ENCODE peak calls at places on chromosomes 6 and 20, in four cellular contexts. L is ovary, I is HCT116, S is body of pancreas. P is an unnamed sample. For H3K4me1, the result is how much of the 10 kb centered on the place peaks cover.

GRCh38 chr6:83250235-83250634 is 57.1 kb downstream of the RWDD2A start:
- DNase-seq in L (no peak), I (no peak), S (no peak), P (no peak)

GRCh38 chr6:116881236-116881635 is 4.2 kb downstream of the RFX6 start:
- DNase-seq in L (no peak), I (peak), S (no peak), P (no peak)

GRCh38 chr6:95693108-95693507 is 115.8 kb downstream of the MANEA start:
- DNase-seq in L (no peak), I (no peak), S (no peak), P (no peak)

GRCh38 chr20:15252289-15252688 is 914.9 kb upstream of the FLRT3 start:
- DNase-seq in L (no peak), I (no peak), S (no peak), P (no peak)

GRCh38 chr6:159342146-159342545 is 172.9 kb downstream of the FNDC1 start:
- DNase-seq in L (no peak), I (no peak), S (no peak), P (no peak)

GRCh38 chr20:52056203-52057062 is 135.1 kb downstream of the ZFP64 start:
- DNase-seq in L (no peak), I (peak), S (no peak), P (no peak)

GRCh38 chr6:11772109-11772830 is 6.3 kb downstream of the ADTRP start:
- DNase-seq in L (no peak), I (peak), S (no peak), P (peak)

GRCh38 chr20:23413862-23414422 is 7.3 kb downstream of the NAPB start:
- DNase-seq in L (no peak), I (no peak), S (no peak), P (no peak)

GRCh38 chr6:75791881-75792280 is 42.8 kb downstream of the MYO6 start:
- DNase-seq in L (no peak), I (peak), S (no peak), P (no peak)

GRCh38 chr20:48189177-48189576 is 403.9 kb upstream of the SULF2 start:
- DNase-seq in L (no peak), I (peak), S (no peak), P (no peak)

GRCh38 chr6:33578588-33579011 is 1.5 kb downstream of the BAK1 start:
- DNase-seq in L (no peak), I (no peak), S (no peak), P (no peak)

GRCh38 chr20:19807901-19808300 is 49.8 kb downstream of the RIN2 start:
- DNase-seq in L (no peak), I (no peak), S (no peak), P (no peak)

GRCh38 chr6:80333342-80333741 is 226.9 kb downstream of the BCKDHB start:
- DNase-seq in L (no peak), I (no peak), S (no peak), P (no peak)

GRCh38 chr6:104324305-104324704 is 535.4 kb downstream of the HACE1 start:
- DNase-seq in L (no peak), I (no peak), S (no peak), P (no peak)

GRCh38 chr6:132333639-132334516 is 67.4 kb downstream of the MOXD1 start:
- DNase-seq in L (no peak), I (peak), S (peak), P (peak)

GRCh38 chr6:26536571-26537159 is 1.5 kb upstream of the HMGN4 start:
- DNase-seq in L (peak), I (no peak), S (peak), P (peak)

GRCh38 chr20:38723069-38723981 is 961 bp upstream of the SLC32A1 start:
- DNase-seq in L (no peak), I (no peak), S (no peak), P (no peak)

GRCh38 chr20:4546786-4547185 is 174.9 kb upstream of the PRND start:
- DNase-seq in L (no peak), I (peak), S (no peak), P (no peak)

GRCh38 chr20:60895363-60896079 is 356.5 kb upstream of the CDH4 start:
- DNase-seq in L (no peak), I (no peak), S (no peak), P (no peak)

GRCh38 chr6:143397229-143398222 is 53.0 kb downstream of the ADAT2 start:
- DNase-seq in L (no peak), I (peak), S (peak), P (peak)

GRCh38 chr6:37077459-37078296 is 72.2 kb downstream of the FGD2 start:
- DNase-seq in L (peak), I (no peak), S (peak), P (peak)

GRCh38 chr6:4776967-4777925 is 1.0 kb downstream of the CDYL start:
- DNase-seq in L (no peak), I (no peak), S (peak), P (peak)

GRCh38 chr6:129606664-129607063 is 103.3 kb downstream of the ARHGAP18 start:
- DNase-seq in L (no peak), I (no peak), S (no peak), P (no peak)

GRCh38 chr6:41675992-41676391 is 37.7 kb downstream of the MDFI start:
- DNase-seq in L (no peak), I (no peak), S (no peak), P (no peak)

GRCh38 chr20:59322101-59322500 is 21.7 kb downstream of the EDN3 start:
- DNase-seq in L (no peak), I (no peak), S (no peak), P (no peak)

GRCh38 chr6:25070547-25071366 is 135.0 kb upstream of the RIPOR2 start:
- DNase-seq in L (peak), I (peak), S (peak), P (peak)

GRCh38 chr6:75070244-75070643 is 135.6 kb downstream of the COL12A1 start:
- DNase-seq in L (no peak), I (no peak), S (no peak), P (no peak)

GRCh38 chr6:26205625-26206574 is 118.7 kb downstream of the HFE start:
- DNase-seq in L (no peak), I (peak), S (no peak), P (no peak)

GRCh38 chr6:74603676-74604075 is 602.2 kb downstream of the COL12A1 start:
- DNase-seq in L (no peak), I (no peak), S (no peak), P (no peak)

GRCh38 chr6:16108419-16108818 is 20.5 kb upstream of the MYLIP start:
- DNase-seq in L (no peak), I (no peak), S (no peak), P (no peak)

GRCh38 chr6:89111933-89112332 is 5.9 kb downstream of the SRSF12 start:
- DNase-seq in L (no peak), I (peak), S (no peak), P (no peak)

GRCh38 chr20:38304845-38305447 is 990 bp downstream of the BPI start:
- DNase-seq in L (no peak), I (peak), S (peak), P (no peak)

GRCh38 chr6:40543776-40544175 is 43.4 kb downstream of the LRFN2 start:
- DNase-seq in L (no peak), I (no peak), S (no peak), P (peak)

GRCh38 chr20:11849976-11850670 is 67.6 kb upstream of the BTBD3 start:
- DNase-seq in L (no peak), I (peak), S (peak), P (peak)

GRCh38 chr20:49100934-49101333 is 54.8 kb downstream of the CSE1L start:
- DNase-seq in L (no peak), I (no peak), S (no peak), P (no peak)

GRCh38 chr20:8646026-8646425 is 422.9 kb upstream of the PLCB4 start:
- DNase-seq in L (no peak), I (no peak), S (no peak), P (no peak)

GRCh38 chr20:37901667-37902503 is 1.0 kb upstream of the VSTM2L start:
- DNase-seq in L (peak), I (peak), S (peak), P (peak)

GRCh38 chr20:21398505-21399057 is 1.3 kb upstream of the NKX2-4 start:
- DNase-seq in L (no peak), I (no peak), S (no peak), P (no peak)

GRCh38 chr20:21397341-21398108 is at the start of gene NKX2-4:
- DNase-seq in L (no peak), I (no peak), S (no peak), P (no peak)

GRCh38 chr20:21396921-21397340 is 395 bp downstream of the NKX2-4 start:
- DNase-seq in L (no peak), I (no peak), S (no peak), P (no peak)

GRCh38 chr20:21396045-21396893 is 1.1 kb downstream of the NKX2-4 start:
- DNase-seq in L (no peak), I (no peak), S (peak), P (no peak)

DNA sequence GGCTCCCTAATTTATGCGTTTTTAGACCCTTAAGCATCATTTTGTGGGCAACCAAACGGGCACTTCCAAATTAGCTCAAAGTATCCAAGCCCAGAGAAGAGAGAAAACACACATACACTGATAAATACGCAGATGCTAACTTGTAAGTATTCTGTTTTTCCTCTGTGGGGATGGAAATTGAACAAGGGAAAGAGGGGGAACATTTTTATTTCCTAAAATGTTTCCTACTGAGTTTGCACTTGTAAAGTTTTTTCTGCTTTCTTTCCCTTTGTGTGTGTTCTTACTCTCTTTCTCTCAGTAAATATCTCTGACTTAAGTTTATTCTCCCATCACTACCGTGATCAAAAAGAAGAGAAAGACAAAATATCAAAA is 769 bp upstream of the NKX2-4 start:
- DNase-seq in L (no peak), I (no peak), S (no peak), P (no peak)
- H3K27ac ChIP-seq in L (no peak), I (no peak), S (no peak), P (no peak)

DNA sequence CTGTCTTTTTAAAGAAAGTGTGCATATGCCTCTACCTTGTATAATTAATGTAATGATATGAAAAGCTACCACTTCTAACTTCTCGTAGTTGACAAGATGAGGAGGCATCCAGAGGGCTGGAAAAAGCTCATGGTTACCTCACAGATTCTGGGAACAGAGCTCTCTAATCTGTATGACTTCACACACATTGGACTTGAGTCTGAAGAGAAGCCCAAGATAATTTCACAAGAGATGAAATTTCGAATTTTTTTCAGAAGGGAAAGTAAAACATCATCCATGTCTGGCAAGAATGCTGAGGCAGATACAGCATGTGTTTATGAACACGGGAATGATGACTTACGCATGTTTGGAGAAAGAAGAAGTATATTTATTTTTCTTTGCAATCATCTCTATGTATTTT is 141.8 kb upstream of the TENT5A start:
- DNase-seq in L (no peak), I (no peak), S (peak), P (no peak)
- H3K4me1 ChIP-seq in L (under half), I (under half), S (under half), P (under half)

DNA sequence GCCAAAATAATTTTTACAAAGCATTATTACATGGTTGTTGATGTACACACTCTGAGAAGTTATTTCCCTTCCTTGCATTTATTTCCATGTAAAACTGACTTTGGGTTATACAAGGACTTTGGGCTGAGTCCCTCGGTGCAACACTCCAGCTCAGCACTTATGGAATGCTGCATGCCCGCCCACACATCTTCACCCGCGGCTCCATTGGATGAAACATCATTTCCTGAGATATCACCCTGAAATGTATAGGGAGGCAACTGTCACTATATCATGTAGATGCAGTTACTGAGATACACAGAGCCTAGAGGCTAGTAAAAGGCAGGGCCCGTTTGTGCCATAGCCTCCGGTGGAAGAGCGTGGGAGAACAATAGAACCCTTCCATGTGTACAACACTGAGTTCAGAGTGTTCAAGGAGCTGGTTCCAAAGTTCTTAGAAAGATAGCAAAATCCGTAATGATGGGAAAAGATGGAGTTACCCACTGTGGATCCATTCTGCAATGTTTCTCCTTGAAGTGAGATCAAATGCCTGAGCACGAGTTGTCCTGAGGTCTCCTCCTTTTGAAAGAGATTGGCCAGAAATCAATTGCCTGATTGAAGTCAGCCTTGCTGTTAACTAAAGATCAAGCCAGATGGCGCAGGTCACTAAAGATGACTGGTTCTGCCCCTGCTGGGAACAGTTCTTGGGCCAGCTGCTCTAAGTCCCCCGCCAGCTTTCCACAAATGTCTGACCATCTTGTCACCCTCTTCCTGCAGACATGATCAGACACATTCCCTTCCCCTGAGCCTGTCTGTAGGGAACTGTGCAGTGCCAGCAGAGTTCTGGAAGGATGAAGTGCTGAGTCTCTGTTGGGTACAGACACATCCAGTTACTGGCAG is 100.9 kb upstream of the IYD start:
- DNase-seq in L (no peak), I (no peak), S (no peak), P (no peak)
- TF ChIP-seq POLR2A in L (no peak), I (no peak), S (no peak), P (no peak)

DNA sequence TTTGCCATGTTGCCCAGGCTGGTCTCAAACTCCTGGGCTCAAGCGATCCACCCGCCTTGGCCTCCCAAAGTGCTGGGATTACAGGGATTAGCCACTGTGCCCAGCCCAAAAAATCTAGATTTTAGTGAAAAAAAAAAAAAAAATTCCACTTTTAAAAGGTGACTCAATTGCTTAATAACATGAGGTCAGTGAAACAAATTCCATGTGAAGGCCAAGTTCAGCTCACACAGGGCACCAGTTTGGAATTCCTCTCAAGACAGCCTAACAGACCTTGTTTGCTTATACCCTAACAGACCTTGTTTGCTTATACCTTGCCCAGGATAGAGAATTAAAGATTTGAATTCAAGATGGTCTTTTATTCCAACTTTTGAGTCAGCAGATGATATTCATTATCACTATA is 5.1 kb downstream of the RRBP1 start:
- DNase-seq in L (no peak), I (no peak), S (no peak), P (no peak)
- H3K27ac ChIP-seq in L (no peak), I (no peak), S (peak), P (no peak)